ENCODE peak calls at places on chromosome 20, in four cellular contexts. R is neural crest cell, T is A549, K is GM10248. L is an unnamed sample.

GRCh38 chr20:24842591-24843442 is 106.3 kb upstream of the CST7 start:
- DNase-seq in K (peak), R (no peak), T (no peak), L (no peak)

GRCh38 chr20:15235799-15236198 is 898.4 kb upstream of the FLRT3 start:
- DNase-seq in T (no peak), R (no peak), K (no peak), L (no peak)

GRCh38 chr20:8399963-8400362 is 267.9 kb downstream of the PLCB1 start:
- DNase-seq in T (no peak), R (no peak), K (peak), L (no peak)

GRCh38 chr20:3038454-3038853 is 5.0 kb upstream of the GNRH2 start:
- DNase-seq in R (no peak), T (no peak), K (no peak), L (no peak)

GRCh38 chr20:2301164-2301622 is 5.4 kb downstream of the TGM3 start:
- DNase-seq in R (no peak), K (peak), T (no peak), L (no peak)

GRCh38 chr20:47761478-47762047 is 23.7 kb downstream of the SULF2 start:
- DNase-seq in T (no peak), R (no peak), K (no peak), L (peak)

GRCh38 chr20:45306431-45306982 is at the start of gene RBPJL:
- DNase-seq in R (peak), K (peak), T (no peak), L (peak)

GRCh38 chr20:50274570-50275430 is 84.2 kb downstream of the CEBPB start:
- DNase-seq in T (no peak), K (no peak), R (no peak), L (no peak)

GRCh38 chr20:219290-220115 is 7.6 kb upstream of the DEFB129 start:
- DNase-seq in R (no peak), K (no peak), T (peak), L (peak)

GRCh38 chr20:3406481-3407425 is 716 bp downstream of the DNAAF9 start:
- DNase-seq in R (peak), K (no peak), T (peak), L (peak)

GRCh38 chr20:16107172-16107870 is 465.9 kb downstream of the KIF16B start:
- DNase-seq in K (no peak), R (no peak), T (no peak), L (peak)

GRCh38 chr20:3461911-3462677 is 8.7 kb upstream of the ATRN start:
- DNase-seq in R (no peak), T (no peak), K (no peak), L (no peak)

GRCh38 chr20:48295966-48296421 is 510.7 kb upstream of the SULF2 start:
- DNase-seq in R (no peak), T (no peak), K (no peak), L (peak)

GRCh38 chr20:3812975-3813599 is 7.3 kb upstream of the AP5S1 start:
- DNase-seq in R (no peak), K (no peak), T (no peak), L (peak)

GRCh38 chr20:31788578-31788977 is 30.6 kb upstream of the MYLK2 start:
- DNase-seq in K (no peak), T (peak), R (no peak), L (peak)

GRCh38 chr20:19774086-19774933 is 16.3 kb downstream of the RIN2 start:
- DNase-seq in K (no peak), R (no peak), T (no peak), L (no peak)

GRCh38 chr20:19757973-19758887 is at the start of gene RIN2:
- DNase-seq in R (peak), T (peak), K (peak), L (peak)

GRCh38 chr20:32231847-32232246 is 24.2 kb downstream of the POFUT1 start:
- DNase-seq in T (no peak), K (no peak), R (no peak), L (no peak)

GRCh38 chr20:8215516-8215915 is 83.5 kb downstream of the PLCB1 start:
- DNase-seq in R (no peak), T (no peak), K (no peak), L (no peak)

GRCh38 chr20:50128520-50128905 is 15.6 kb upstream of the UBE2V1 start:
- DNase-seq in K (no peak), T (no peak), R (no peak), L (no peak)

GRCh38 chr20:63309261-63310071 is 16.5 kb downstream of the COL20A1 start:
- DNase-seq in K (peak), R (peak), T (peak), L (peak)

GRCh38 chr20:48339147-48339985 is 488.4 kb downstream of the PREX1 start:
- DNase-seq in R (no peak), K (peak), T (peak), L (peak)

GRCh38 chr20:47252879-47253307 is 103.6 kb downstream of the ZMYND8 start:
- DNase-seq in K (no peak), T (no peak), R (no peak), L (no peak)

DNA sequence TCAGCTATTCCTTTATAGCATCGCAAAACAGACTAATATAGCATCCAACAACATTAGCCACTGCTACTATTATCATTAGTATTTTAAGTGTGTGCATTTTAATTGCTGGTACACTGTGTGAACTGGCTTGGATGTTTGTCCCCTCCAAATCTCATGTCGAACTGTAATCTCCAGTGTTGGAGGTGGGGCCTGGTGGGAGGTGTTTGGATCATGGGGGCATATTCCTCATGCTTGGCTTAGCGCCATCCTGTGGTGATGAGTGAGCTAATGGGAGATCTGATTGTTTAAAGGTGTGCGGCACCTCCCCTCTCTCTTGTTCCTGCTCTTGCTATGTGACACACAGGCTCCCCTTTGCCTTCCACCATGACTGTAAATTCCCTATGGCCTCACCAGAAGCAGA is 12.4 kb upstream of the OSER1 start:
- DNase-seq in T (no peak), R (no peak), K (no peak), L (peak)
- TF ChIP-seq CTCF in T (no peak), R (no peak), K (no peak), L (no peak)

GRCh38 chr20:37537505-37537904 is 9.8 kb upstream of the BLCAP start:
- DNase-seq in K (no peak), R (no peak), T (no peak), L (no peak)
- TF ChIP-seq CTCF in K (no peak), R (no peak), T (no peak), L (no peak)

GRCh38 chr20:56202493-56203077 is 45.9 kb upstream of the MC3R start:
- DNase-seq in K (no peak), T (peak), R (no peak), L (peak)
- TF ChIP-seq CTCF in K (peak), T (peak), R (peak), L (peak)

DNA sequence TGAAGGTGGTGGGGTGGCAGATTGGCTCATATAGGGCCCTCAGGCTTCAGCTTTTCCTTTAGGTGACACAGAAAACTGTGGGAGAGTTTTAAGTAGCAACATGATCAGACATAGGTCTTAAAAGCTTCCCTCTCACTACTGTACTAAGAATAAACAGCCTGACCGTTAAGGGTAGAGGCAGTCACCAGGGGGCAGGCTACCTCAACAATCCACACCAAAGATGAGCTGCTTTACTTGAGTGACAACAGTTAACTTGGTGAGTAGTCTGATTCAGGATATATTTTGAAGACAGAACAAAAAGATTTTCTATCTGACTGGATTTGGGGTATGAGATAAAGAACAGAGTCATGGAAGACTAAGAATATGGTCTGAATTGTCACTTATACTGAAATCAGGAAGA is 193.1 kb upstream of the SHLD1 start:
- DNase-seq in R (peak), K (peak), T (peak), L (peak)
- TF ChIP-seq CTCF in R (peak), K (peak), T (peak), L (peak)

DNA sequence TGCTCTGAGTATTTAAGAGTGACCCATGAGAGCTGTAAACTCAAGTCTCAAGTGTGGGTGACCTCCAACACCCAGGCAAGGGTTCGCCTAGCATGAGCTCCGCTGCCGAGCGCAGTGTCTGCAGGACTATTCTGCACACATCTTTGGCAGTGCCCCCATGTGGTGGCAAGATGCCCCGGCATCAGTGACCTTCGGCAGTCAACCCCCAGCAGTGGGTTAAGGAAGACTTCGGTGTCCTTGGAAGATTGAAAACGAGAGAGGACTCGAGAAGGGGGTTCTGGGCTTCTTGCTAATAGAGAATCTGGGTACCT is 43.1 kb downstream of the RBM38 start:
- DNase-seq in K (no peak), R (no peak), T (no peak), L (no peak)
- TF ChIP-seq CTCF in K (peak), R (no peak), T (no peak), L (no peak)

GRCh38 chr20:38304845-38305447 is 990 bp downstream of the BPI start:
- DNase-seq in T (peak), R (no peak), K (peak), L (peak)
- TF ChIP-seq CTCF in T (peak), R (peak), K (peak), L (peak)

DNA sequence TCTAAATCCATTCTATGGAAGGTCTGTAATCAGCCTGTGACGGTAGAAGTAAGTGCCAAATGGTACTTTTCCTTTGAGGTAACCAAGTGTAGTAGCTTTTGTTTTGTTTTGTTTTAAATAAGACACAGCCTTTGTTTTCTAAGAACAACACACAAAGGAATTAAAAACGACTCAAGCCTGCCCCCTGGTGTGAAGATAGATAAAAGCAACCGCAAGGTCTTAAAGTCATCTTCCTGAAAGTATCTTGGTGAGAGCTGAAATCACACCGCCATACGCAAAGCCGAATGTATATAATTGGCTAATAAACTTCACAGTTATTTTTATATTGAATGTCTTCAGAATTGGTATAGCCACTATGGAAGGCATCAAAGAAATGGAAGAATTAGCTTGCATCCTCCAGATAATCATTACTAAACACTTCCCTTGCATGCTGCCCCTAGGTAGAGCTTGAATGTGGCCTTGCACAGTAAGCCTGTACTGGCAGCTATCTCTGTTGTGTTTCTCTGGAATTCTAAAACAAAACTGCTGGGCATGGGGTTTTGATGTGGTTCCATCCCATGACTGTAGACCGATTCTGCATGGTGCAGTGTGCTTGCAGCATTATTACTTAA is 95.6 kb downstream of the LAMP5 start:
- DNase-seq in K (peak), R (peak), T (no peak), L (peak)
- TF ChIP-seq CTCF in K (peak), R (peak), T (peak), L (peak)

GRCh38 chr20:43853174-43853803 is 61.4 kb upstream of the TOX2 start:
- DNase-seq in K (no peak), R (no peak), T (no peak), L (no peak)
- TF ChIP-seq CTCF in K (no peak), R (no peak), T (no peak), L (no peak)

DNA sequence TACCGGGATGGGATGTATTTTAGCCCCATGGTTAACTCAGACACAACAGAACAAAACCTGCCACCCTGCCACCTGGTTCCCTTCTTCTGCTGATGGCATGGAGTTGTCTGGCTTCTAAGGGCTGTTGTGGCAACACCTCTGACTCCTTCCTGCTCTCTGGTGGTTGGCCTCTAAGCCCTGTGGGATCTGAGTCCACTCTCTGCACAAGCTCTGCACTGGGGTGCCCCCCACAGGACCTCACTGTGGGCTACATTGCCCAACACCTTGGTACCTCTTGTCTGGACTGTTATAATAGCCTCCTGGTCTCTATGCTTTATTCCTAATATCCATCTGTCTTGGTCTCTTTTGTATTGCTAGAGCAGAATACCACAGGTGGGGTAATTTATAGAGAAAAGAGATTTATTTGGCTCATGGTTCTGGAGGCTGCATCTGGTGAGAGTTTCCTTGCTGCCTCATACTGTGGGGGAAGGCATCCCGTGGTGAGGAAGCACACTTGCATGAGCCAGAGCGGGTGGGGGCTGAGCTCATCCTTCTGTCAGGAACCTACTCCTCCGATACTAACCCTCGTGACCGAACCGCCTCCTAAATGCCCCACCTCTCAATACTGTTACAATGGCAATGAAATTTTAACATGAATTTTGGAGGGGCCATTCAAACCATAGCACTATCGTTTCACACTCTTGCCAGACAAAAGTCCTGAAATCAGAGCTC is 127.1 kb downstream of the PAX1 start:
- DNase-seq in R (no peak), K (no peak), T (no peak), L (no peak)
- TF ChIP-seq CTCF in R (no peak), K (no peak), T (no peak), L (no peak)

GRCh38 chr20:41152108-41152757 is 14.9 kb downstream of the PLCG1 start:
- DNase-seq in R (no peak), T (no peak), K (no peak), L (no peak)

GRCh38 chr20:41155267-41155666 is 17.9 kb downstream of the PLCG1 start:
- DNase-seq in R (no peak), K (no peak), T (no peak), L (no peak)

GRCh38 chr20:41158082-41158625 is 20.8 kb downstream of the PLCG1 start:
- DNase-seq in T (no peak), R (no peak), K (no peak), L (no peak)

GRCh38 chr20:41151134-41151869 is 14.0 kb downstream of the PLCG1 start:
- DNase-seq in T (no peak), K (no peak), R (no peak), L (no peak)

DNA sequence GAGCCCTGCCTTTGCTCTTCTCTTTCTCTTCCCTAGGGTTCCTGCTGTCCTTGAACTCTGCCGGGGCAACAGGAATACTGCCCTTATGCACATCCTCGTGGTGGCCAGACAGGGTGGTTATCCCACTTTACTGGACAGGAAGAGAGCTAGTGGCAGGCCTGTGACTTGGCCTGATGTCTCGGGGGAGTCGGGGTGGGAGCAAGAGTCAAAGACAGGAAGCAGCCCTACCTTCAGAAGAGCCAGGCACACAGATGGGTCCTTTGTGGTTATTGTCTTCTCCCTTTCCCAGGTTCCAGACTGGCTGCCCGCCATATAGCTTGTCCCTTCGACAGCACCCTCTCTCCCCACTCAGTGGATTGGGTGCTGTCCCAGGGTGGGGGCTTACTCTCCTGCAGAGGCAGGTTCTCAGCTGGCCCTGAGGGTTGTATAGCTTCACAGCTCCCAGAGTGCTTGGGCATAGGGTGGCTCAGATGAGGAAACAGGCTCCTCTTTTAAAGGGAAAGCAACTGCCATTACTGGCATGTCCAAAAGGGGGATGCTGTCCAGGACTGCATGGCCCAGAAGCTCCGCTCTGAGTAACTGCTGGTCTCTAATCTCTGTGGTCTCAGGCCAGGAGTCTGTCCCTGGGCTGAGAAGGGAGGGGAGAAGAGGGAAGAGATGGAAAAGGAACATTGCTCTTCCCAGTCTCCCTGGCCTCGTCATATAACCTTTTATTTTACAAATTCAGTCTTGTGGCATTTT is 17.3 kb downstream of the PLCG1 start:
- DNase-seq in T (no peak), K (no peak), R (no peak), L (peak)
- TF ChIP-seq CTCF in T (no peak), K (no peak), R (no peak), L (peak)

L was measured in cardiac muscle cell.